ENCODE peak calls at places on chromosomes 3 and 15, in seven cellular contexts. W is endothelial cell of umbilical vein, T is caudate nucleus, K is psoas muscle, E is brain microvascular endothelial cell, S is neuronal stem cell, H is ovary. Z is an unnamed sample.
A peak's percentile ranks its signal among the peaks of the same experiment; 100 is the strongest.

GRCh38 chr15:91548588-91548987 is 304.9 kb upstream of the SLCO3A1 start:
- DNase-seq in W (no peak), T (no peak), K (no peak), E (no peak), S (no peak), H (no peak), Z (no peak)

GRCh38 chr15:35667908-35668307 is 121.9 kb upstream of the DPH6 start:
- DNase-seq in W (no peak), T (no peak), K (no peak), E (no peak), S (no peak), H (no peak), Z (no peak)

GRCh38 chr3:105013657-105014056 is 353.1 kb upstream of the ALCAM start:
- DNase-seq in W (no peak), T (no peak), K (no peak), E (no peak), S (no peak), H (no peak), Z (no peak)

GRCh38 chr3:156681003-156681402 is 6.6 kb downstream of the TIPARP start:
- DNase-seq in W (peak; percentile 64), T (no peak), K (no peak), E (peak; percentile 95), S (peak; percentile 18), H (no peak), Z (no peak)

GRCh38 chr3:94627689-94628088 is 564.8 kb downstream of the NSUN3 start:
- DNase-seq in W (no peak), T (no peak), K (no peak), E (no peak), S (no peak), H (no peak), Z (no peak)

GRCh38 chr15:87207945-87208580 is 1048.5 kb downstream of the NTRK3 start:
- DNase-seq in W (no peak), T (no peak), K (no peak), E (no peak), S (no peak), H (no peak), Z (no peak)

GRCh38 chr3:32398531-32398930 is 6.9 kb downstream of the CMTM7 start:
- DNase-seq in W (no peak), T (no peak), K (peak; percentile 39), E (no peak), S (no peak), H (no peak), Z (no peak)

GRCh38 chr3:189258261-189258660 is 86.5 kb downstream of the TPRG1 start:
- DNase-seq in W (no peak), T (no peak), K (no peak), E (no peak), S (no peak), H (no peak), Z (no peak)

GRCh38 chr15:47822066-47822465 is 104.8 kb downstream of the SEMA6D start:
- DNase-seq in W (no peak), T (no peak), K (no peak), E (no peak), S (no peak), H (peak; percentile 43), Z (no peak)

GRCh38 chr3:71168043-71168720 is 415.3 kb downstream of the FOXP1 start:
- DNase-seq in W (peak; percentile 89), T (no peak), K (no peak), E (peak; percentile 64), S (no peak), H (no peak), Z (peak; percentile 11)

GRCh38 chr3:23590874-23591273 is 214.9 kb upstream of the UBE2E1 start:
- DNase-seq in W (no peak), T (no peak), K (no peak), E (no peak), S (no peak), H (no peak), Z (no peak)

GRCh38 chr3:111981457-111981763 is 2.6 kb downstream of the ABHD10 start:
- DNase-seq in W (no peak), T (no peak), K (no peak), E (no peak), S (no peak), H (no peak), Z (no peak)

GRCh38 chr3:55897573-55898224 is 410.6 kb upstream of the WNT5A start:
- DNase-seq in W (peak; percentile 34), T (no peak), K (no peak), E (no peak), S (peak; percentile 30), H (no peak), Z (peak; percentile 45)

GRCh38 chr3:53164911-53165310 is 3.9 kb downstream of the PRKCD start:
- DNase-seq in W (no peak), T (no peak), K (no peak), E (no peak), S (no peak), H (no peak), Z (no peak)

GRCh38 chr3:48187579-48188265 is 495 bp downstream of the CDC25A start:
- DNase-seq in W (no peak), T (peak; percentile 15), K (no peak), E (no peak), S (peak; percentile 11), H (peak; percentile 80), Z (peak; percentile 45)

GRCh38 chr15:92418864-92419263 is 25.2 kb downstream of the ST8SIA2 start:
- DNase-seq in W (no peak), T (no peak), K (no peak), E (no peak), S (no peak), H (no peak), Z (no peak)

GRCh38 chr3:37326144-37326543 is 151.8 kb upstream of the LRRFIP2 start:
- DNase-seq in W (no peak), T (no peak), K (no peak), E (no peak), S (no peak), H (no peak), Z (no peak)

GRCh38 chr3:180594631-180595348 is 7.2 kb upstream of the TTC14 start:
- DNase-seq in W (peak; percentile 55), T (no peak), K (no peak), E (no peak), S (peak; percentile 8), H (no peak), Z (peak; percentile 2)

GRCh38 chr3:123702720-123703119 is 117.9 kb upstream of the HACD2 start:
- DNase-seq in W (no peak), T (no peak), K (no peak), E (no peak), S (no peak), H (no peak), Z (no peak)
- H3K27ac ChIP-seq in W (no peak overlapping the region), T (no peak overlapping the region), K (no peak overlapping the region), E (no peak overlapping the region), S (no peak overlapping the region), H (no peak overlapping the region), Z (no peak overlapping the region)

GRCh38 chr3:183377307-183377959 is 51.0 kb downstream of the MCF2L2 start:
- DNase-seq in W (no peak), T (no peak), K (no peak), E (no peak), S (no peak), H (no peak), Z (no peak)

GRCh38 chr3:183378951-183379350 is 49.5 kb downstream of the MCF2L2 start:
- DNase-seq in W (no peak), T (no peak), K (no peak), E (no peak), S (no peak), H (no peak), Z (peak; percentile 7)

GRCh38 chr3:183378008-183378407 is 50.4 kb downstream of the MCF2L2 start:
- DNase-seq in W (no peak), T (no peak), K (no peak), E (no peak), S (no peak), H (no peak), Z (no peak)

GRCh38 chr3:183381179-183381578 is 47.2 kb downstream of the MCF2L2 start:
- DNase-seq in W (no peak), T (no peak), K (no peak), E (peak; percentile 70), S (no peak), H (no peak), Z (peak; percentile 23)

DNA sequence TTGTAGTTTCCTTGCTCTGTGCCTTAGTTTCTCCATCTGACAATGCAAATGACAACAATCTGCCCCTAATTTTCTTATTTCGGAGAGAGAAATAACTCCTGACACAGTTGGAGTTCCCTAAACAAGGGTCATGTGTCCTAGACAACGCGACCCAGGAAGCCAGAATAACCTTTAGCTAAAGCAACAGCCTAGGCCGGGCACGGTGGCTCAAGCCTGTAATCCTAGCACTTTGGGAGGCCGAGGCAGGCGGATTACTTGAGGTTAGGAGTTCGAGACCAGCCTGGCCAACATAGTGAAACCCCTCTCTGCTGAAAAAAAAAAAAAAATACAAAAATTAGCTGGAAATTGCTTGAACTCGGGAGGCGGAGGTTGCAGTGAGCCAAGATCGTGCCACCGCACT is 49.9 kb downstream of the MCF2L2 start:
- DNase-seq in W (no peak), T (no peak), K (no peak), E (no peak), S (no peak), H (no peak), Z (no peak)
- H3K27ac ChIP-seq in W (no peak overlapping the region), T (no peak overlapping the region), K (no peak overlapping the region), E (no peak overlapping the region), S (no peak overlapping the region), H (no peak overlapping the region), Z (no peak overlapping the region)

DNA sequence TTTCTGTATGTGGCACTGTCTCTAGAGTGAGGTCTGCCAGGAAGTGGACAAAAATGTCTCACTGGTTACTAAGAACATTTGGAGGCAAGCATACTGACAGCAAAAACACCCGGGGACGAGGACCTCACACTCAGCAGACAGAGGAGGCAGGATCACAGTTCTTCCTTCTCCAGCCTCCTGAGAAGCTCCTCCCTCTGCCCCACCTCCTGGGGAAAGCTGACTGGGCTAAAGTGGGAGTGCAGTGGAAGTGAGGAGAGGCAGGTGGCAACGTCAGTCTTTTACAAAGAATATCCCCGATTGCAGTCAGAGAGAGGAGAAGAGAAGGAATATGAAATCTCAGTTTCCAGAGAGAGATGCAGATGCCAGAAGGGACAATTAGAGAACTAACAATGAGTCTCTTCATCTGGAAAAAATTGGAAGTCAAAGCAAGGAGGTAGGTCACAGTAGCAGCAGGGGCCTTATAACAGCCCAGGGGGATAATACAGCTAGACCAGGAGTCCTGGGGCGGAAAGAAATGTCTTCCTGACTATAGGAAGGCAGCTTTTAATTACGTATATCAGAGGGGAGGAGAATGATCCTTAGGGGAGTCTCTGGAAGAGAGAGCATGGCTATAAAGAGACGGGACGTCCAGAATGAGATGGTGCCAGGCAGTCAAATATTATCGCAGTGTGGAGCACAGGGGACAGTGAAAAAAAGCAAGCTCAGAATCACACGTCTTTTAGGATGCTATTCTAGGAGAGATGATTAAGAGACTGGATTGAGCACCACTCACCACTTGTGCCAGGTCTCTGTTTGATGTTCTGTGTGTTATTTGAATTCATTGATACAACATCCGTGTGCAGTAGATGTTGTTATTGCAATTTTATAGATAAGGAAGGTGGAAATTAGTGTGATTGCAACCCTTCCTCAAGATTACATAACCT is 47.2 kb downstream of the LEO1 start:
- DNase-seq in W (no peak), T (peak; percentile 63), K (no peak), E (no peak), S (peak; percentile 37), H (no peak), Z (no peak)
- H3K27ac ChIP-seq in W (no peak overlapping the region), T (peak overlapping the region; percentile 90), K (no peak overlapping the region), E (no peak overlapping the region), S (peak overlapping the region; percentile 44), H (no peak overlapping the region), Z (no peak overlapping the region)

DNA sequence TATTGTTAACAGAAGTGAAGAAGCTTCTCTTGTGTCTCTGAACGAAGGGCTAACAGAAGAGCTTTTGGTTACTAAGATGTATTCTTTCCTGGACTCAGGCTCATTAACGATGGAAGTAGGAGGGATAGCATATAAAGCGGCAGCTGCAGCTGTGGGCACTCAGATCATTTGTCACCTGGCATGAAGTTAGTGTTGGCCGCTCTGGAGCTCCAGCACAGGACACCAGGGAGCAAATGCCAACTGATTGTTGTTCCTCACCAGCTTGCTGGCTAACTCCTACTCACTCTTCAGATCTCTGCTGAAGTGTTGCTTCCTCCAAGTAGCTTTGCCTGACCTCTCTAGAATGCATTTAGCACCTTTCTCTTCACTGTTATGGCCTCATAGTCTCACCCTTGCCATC is 15.6 kb upstream of the SLITRK3 start:
- DNase-seq in W (no peak), T (no peak), K (no peak), E (no peak), S (no peak), H (no peak), Z (no peak)
- H3K27ac ChIP-seq in W (no peak overlapping the region), T (no peak overlapping the region), K (no peak overlapping the region), E (no peak overlapping the region), S (no peak overlapping the region), H (no peak overlapping the region), Z (no peak overlapping the region)

Z was measured in SJSA1.